ENCODE peak calls at places on chromosomes 7 and 10, in seven cellular contexts. Z, R, A, X, O, U and Y are unnamed samples.

GRCh38 chr10:49241365-49241764 is 53.2 kb upstream of the TMEM273 start:
- DNase-seq in U (no peak), O (no peak), R (no peak), X (no peak), A (no peak), Z (no peak), Y (no peak)

GRCh38 chr10:106285199-106285598 is 879.3 kb downstream of the SORCS1 start:
- DNase-seq in X (no peak), U (no peak), A (no peak), Z (peak), R (no peak), O (no peak), Y (no peak)

GRCh38 chr7:80542398-80542797 is 30.5 kb upstream of the GNAT3 start:
- DNase-seq in Z (peak), O (no peak), X (peak), U (no peak), A (no peak), R (no peak), Y (no peak)

GRCh38 chr7:132618956-132619305 is 42.7 kb upstream of the PLXNA4 start:
- DNase-seq in O (no peak), X (no peak), R (no peak), Z (peak), U (no peak), A (no peak), Y (no peak)

GRCh38 chr7:142542097-142542496 is 207.2 kb upstream of the PRSS1 start:
- DNase-seq in R (no peak), X (no peak), O (no peak), A (no peak), U (no peak), Z (no peak), Y (no peak)

GRCh38 chr7:45185028-45185863 is 27.7 kb downstream of the RAMP3 start:
- DNase-seq in O (peak), U (no peak), A (no peak), Z (no peak), R (no peak), X (no peak), Y (no peak)

GRCh38 chr10:17144757-17145156 is 15.1 kb upstream of the CUBN start:
- DNase-seq in X (no peak), R (no peak), Z (no peak), O (peak), A (peak), U (no peak), Y (no peak)

GRCh38 chr10:48701139-48701901 is 16.6 kb downstream of the WDFY4 start:
- DNase-seq in X (no peak), O (no peak), Z (no peak), A (no peak), U (no peak), R (no peak), Y (no peak)

GRCh38 chr10:102769375-102770107 is 25.8 kb downstream of the WBP1L start:
- DNase-seq in Z (no peak), O (no peak), U (no peak), A (no peak), R (no peak), X (no peak), Y (no peak)

GRCh38 chr7:108004220-108005142 is 1.5 kb upstream of the LAMB1 start:
- DNase-seq in O (no peak), X (peak), U (no peak), A (no peak), Z (peak), R (no peak), Y (no peak)

GRCh38 chr10:71600856-71601255 is 118.7 kb downstream of the C10orf105 start:
- DNase-seq in U (no peak), Z (peak), O (no peak), A (no peak), X (no peak), R (no peak), Y (no peak)

GRCh38 chr10:71888623-71889387 is 37.8 kb upstream of the PSAP start:
- DNase-seq in X (peak), Z (peak), U (peak), R (peak), A (peak), O (peak), Y (peak)

GRCh38 chr7:72493850-72494661 is 81.9 kb upstream of the CALN1 start:
- DNase-seq in A (peak), X (peak), Z (peak), O (peak), R (peak), U (peak), Y (no peak)

GRCh38 chr10:69890065-69890831 is 88.5 kb downstream of the COL13A1 start:
- DNase-seq in X (no peak), R (no peak), U (no peak), A (no peak), O (no peak), Z (no peak), Y (no peak)

GRCh38 chr7:31308642-31309041 is 31.9 kb downstream of the NEUROD6 start:
- DNase-seq in Z (no peak), X (no peak), U (no peak), R (no peak), A (no peak), O (no peak), Y (no peak)